ENCODE peak calls at places on chromosomes 1 and 21, in eight cellular contexts. B, D, U, J, L, S, T and A are unnamed samples.

GRCh38 chr1:15201221-15201620 is 45.8 kb upstream of the FHAD1 start:
- DNase-seq in B (no peak), S (no peak), L (no peak), T (no peak), D (no peak), U (no peak), J (no peak), A (no peak)

GRCh38 chr1:66399888-66400529 is 133.9 kb upstream of the SGIP1 start:
- DNase-seq in U (no peak), D (no peak), J (no peak), B (no peak), L (no peak), S (no peak), T (no peak), A (no peak)

GRCh38 chr1:81044708-81045107 is 756.0 kb upstream of the ADGRL2 start:
- DNase-seq in T (no peak), S (no peak), L (no peak), U (no peak), B (no peak), J (no peak), D (no peak), A (no peak)

GRCh38 chr1:30005972-30006619 is 717.3 kb downstream of the MATN1 start:
- DNase-seq in J (no peak), B (no peak), S (no peak), D (no peak), L (no peak), T (no peak), U (no peak), A (no peak)

GRCh38 chr1:109787211-109787844 is 23.6 kb upstream of the EPS8L3 start:
- DNase-seq in S (no peak), L (no peak), J (no peak), B (no peak), T (no peak), D (no peak), U (no peak), A (no peak)

GRCh38 chr1:94654031-94654430 is 112.5 kb upstream of the F3 start:
- DNase-seq in L (no peak), D (no peak), U (no peak), B (no peak), J (peak), T (peak), S (no peak), A (no peak)

GRCh38 chr1:111906816-111907215 is 82.7 kb downstream of the KCND3 start:
- DNase-seq in S (no peak), B (no peak), L (no peak), T (no peak), J (no peak), D (no peak), U (no peak), A (no peak)

GRCh38 chr1:57857809-57858208 is 433.9 kb upstream of the DAB1 start:
- DNase-seq in J (no peak), U (no peak), L (no peak), D (no peak), B (no peak), T (no peak), S (no peak), A (no peak)

GRCh38 chr1:1883092-1883858 is 7.6 kb downstream of the GNB1 start:
- DNase-seq in T (no peak), U (no peak), S (no peak), B (no peak), D (no peak), L (no peak), J (no peak), A (no peak)

GRCh38 chr1:31487894-31488293 is 74.9 kb downstream of the SERINC2 start:
- DNase-seq in B (no peak), D (no peak), U (no peak), S (no peak), J (no peak), T (no peak), L (no peak), A (no peak)

GRCh38 chr21:31158789-31159581 is 120.7 kb upstream of the KRTAP19-8 start:
- DNase-seq in S (no peak), D (no peak), T (no peak), B (no peak), J (no peak), L (no peak), U (no peak), A (no peak)

GRCh38 chr1:18234790-18235242 is 127.2 kb downstream of the IGSF21 start:
- DNase-seq in S (no peak), U (peak), B (no peak), J (peak), L (peak), T (peak), D (peak), A (peak)

GRCh38 chr1:25873120-25873519 is 2.4 kb downstream of the PAQR7 start:
- DNase-seq in J (no peak), L (no peak), U (no peak), T (no peak), S (no peak), D (no peak), B (no peak), A (no peak)

GRCh38 chr1:164682570-164682969 is 123.6 kb downstream of the PBX1 start:
- DNase-seq in S (no peak), B (no peak), J (no peak), D (no peak), T (no peak), U (no peak), L (no peak), A (no peak)

GRCh38 chr1:174769961-174770549 is 229.7 kb upstream of the CACYBP start:
- DNase-seq in B (no peak), D (peak), T (peak), U (no peak), S (no peak), J (peak), L (peak), A (no peak)

GRCh38 chr1:199522338-199522737 is 505.2 kb upstream of the NR5A2 start:
- DNase-seq in S (no peak), D (no peak), L (no peak), T (no peak), J (no peak), U (no peak), B (no peak), A (no peak)

GRCh38 chr1:181801617-181802016 is 259.9 kb downstream of the ZNF648 start:
- DNase-seq in L (no peak), U (no peak), T (no peak), S (no peak), B (no peak), J (no peak), D (no peak), A (no peak)

GRCh38 chr1:118081387-118081786 is 103.6 kb downstream of the SPAG17 start:
- DNase-seq in T (no peak), S (no peak), L (no peak), B (no peak), D (no peak), U (no peak), J (no peak), A (no peak)

GRCh38 chr1:31069392-31069791 is 3.9 kb upstream of the PUM1 start:
- DNase-seq in B (no peak), T (no peak), U (no peak), L (no peak), S (no peak), D (no peak), J (no peak), A (no peak)

GRCh38 chr1:12620142-12620865 is 2.3 kb upstream of the DHRS3 start:
- DNase-seq in J (no peak), T (no peak), U (no peak), D (no peak), L (no peak), B (no peak), S (no peak), A (no peak)

GRCh38 chr1:151133339-151133761 is 13.1 kb downstream of the SEMA6C start:
- DNase-seq in T (no peak), L (no peak), S (no peak), J (no peak), U (no peak), D (no peak), B (no peak), A (no peak)

GRCh38 chr1:210627740-210628139 is 299.0 kb downstream of the HHAT start:
- DNase-seq in D (no peak), J (no peak), S (no peak), B (no peak), T (peak), L (peak), U (no peak), A (no peak)

GRCh38 chr1:109478806-109479205 is 4.9 kb upstream of the ATXN7L2 start:
- DNase-seq in D (no peak), T (no peak), U (no peak), S (no peak), L (no peak), B (no peak), J (no peak), A (no peak)

GRCh38 chr21:34958040-34958439 is 91.1 kb downstream of the RUNX1 start:
- DNase-seq in L (no peak), D (no peak), S (no peak), T (no peak), B (no peak), U (no peak), J (no peak), A (no peak)

GRCh38 chr1:190904091-190904695 is 426.5 kb upstream of the BRINP3 start:
- DNase-seq in B (no peak), T (no peak), D (no peak), L (no peak), U (no peak), J (no peak), S (no peak), A (no peak)